ENCODE peak calls at places on chromosome 5, in four cellular contexts. One of them, this sample, is unnamed.

GRCh38 chr5:9781882-9782281 is 151.7 kb upstream of the TAS2R1 start:
- DNase-seq in left lung: no peak
- DNase-seq in aorta: no peak
- DNase-seq in T-cell: no peak
- DNase-seq in this sample: no peak

GRCh38 chr5:149345892-149346222 is 558 bp downstream of the GRPEL2 start:
- DNase-seq in left lung: no peak
- DNase-seq in aorta: no peak
- DNase-seq in T-cell: no peak
- DNase-seq in this sample: no peak

GRCh38 chr5:144510845-144511580 is 340.3 kb downstream of the KCTD16 start:
- DNase-seq in left lung: no peak
- DNase-seq in aorta: no peak
- DNase-seq in T-cell: no peak
- DNase-seq in this sample: no peak

GRCh38 chr5:135107101-135107500 is 73.1 kb upstream of the PITX1 start:
- DNase-seq in left lung: no peak
- DNase-seq in aorta: peak
- DNase-seq in T-cell: no peak
- DNase-seq in this sample: no peak

GRCh38 chr5:36090033-36090432 is 23.4 kb upstream of the UGT3A2 start:
- DNase-seq in left lung: no peak
- DNase-seq in aorta: no peak
- DNase-seq in T-cell: no peak
- DNase-seq in this sample: no peak

GRCh38 chr5:28958581-28958980 is 1920.2 kb upstream of the CDH9 start:
- DNase-seq in left lung: no peak
- DNase-seq in aorta: no peak
- DNase-seq in T-cell: no peak
- DNase-seq in this sample: no peak

GRCh38 chr5:64384761-64385160 is 121.1 kb upstream of the RGS7BP start:
- DNase-seq in left lung: no peak
- DNase-seq in aorta: no peak
- DNase-seq in T-cell: no peak
- DNase-seq in this sample: no peak

GRCh38 chr5:135693371-135693955 is 114.7 kb upstream of the CXCL14 start:
- DNase-seq in left lung: no peak
- DNase-seq in aorta: no peak
- DNase-seq in T-cell: no peak
- DNase-seq in this sample: no peak

GRCh38 chr5:113059232-113059805 is 82.7 kb downstream of the DCP2 start:
- DNase-seq in left lung: no peak
- DNase-seq in aorta: no peak
- DNase-seq in T-cell: no peak
- DNase-seq in this sample: no peak

GRCh38 chr5:74903165-74903787 is 37.1 kb upstream of the FAM169A start:
- DNase-seq in left lung: peak
- DNase-seq in aorta: no peak
- DNase-seq in T-cell: peak
- DNase-seq in this sample: no peak

GRCh38 chr5:96601811-96602244 is 60.3 kb upstream of the CAST start:
- DNase-seq in left lung: no peak
- DNase-seq in aorta: no peak
- DNase-seq in T-cell: peak
- DNase-seq in this sample: peak

GRCh38 chr5:168471785-168472184 is 14.5 kb upstream of the RARS1 start:
- DNase-seq in left lung: no peak
- DNase-seq in aorta: no peak
- DNase-seq in T-cell: no peak
- DNase-seq in this sample: no peak

GRCh38 chr5:58266402-58266801 is 193.5 kb downstream of the PLK2 start:
- DNase-seq in left lung: no peak
- DNase-seq in aorta: no peak
- DNase-seq in T-cell: no peak
- DNase-seq in this sample: no peak

GRCh38 chr5:97624861-97625260 is 441.8 kb upstream of the RIOK2 start:
- DNase-seq in left lung: no peak
- DNase-seq in aorta: no peak
- DNase-seq in T-cell: no peak
- DNase-seq in this sample: no peak

GRCh38 chr5:87936667-87937066 is 332.0 kb downstream of the TMEM161B start:
- DNase-seq in left lung: no peak
- DNase-seq in aorta: no peak
- DNase-seq in T-cell: no peak
- DNase-seq in this sample: no peak

GRCh38 chr5:90092734-90093133 is 316.8 kb downstream of the CETN3 start:
- DNase-seq in left lung: no peak
- DNase-seq in aorta: no peak
- DNase-seq in T-cell: no peak
- DNase-seq in this sample: no peak

GRCh38 chr5:1311443-1312055 is 16.7 kb upstream of the TERT start:
- DNase-seq in left lung: no peak
- DNase-seq in aorta: peak
- DNase-seq in T-cell: no peak
- DNase-seq in this sample: no peak

GRCh38 chr5:91469517-91470165 is 86.5 kb upstream of the ARRDC3 start:
- DNase-seq in left lung: no peak
- DNase-seq in aorta: no peak
- DNase-seq in T-cell: no peak
- DNase-seq in this sample: no peak

GRCh38 chr5:79865588-79865987 is 125.5 kb downstream of the MTX3 start:
- DNase-seq in left lung: no peak
- DNase-seq in aorta: no peak
- DNase-seq in T-cell: no peak
- DNase-seq in this sample: no peak

GRCh38 chr5:28678899-28679298 is 1640.5 kb upstream of the CDH9 start:
- DNase-seq in left lung: no peak
- DNase-seq in aorta: no peak
- DNase-seq in T-cell: no peak
- DNase-seq in this sample: no peak

GRCh38 chr5:129094924-129095797 is 612 bp downstream of the ISOC1 start:
- DNase-seq in left lung: peak
- DNase-seq in aorta: peak
- DNase-seq in T-cell: peak
- DNase-seq in this sample: peak

GRCh38 chr5:14399054-14399657 is 182.4 kb upstream of the OTULINL start:
- DNase-seq in left lung: no peak
- DNase-seq in aorta: no peak
- DNase-seq in T-cell: no peak
- DNase-seq in this sample: peak